ENCODE peak calls at places on chromosomes 2 and 18, in four cellular contexts. A is activated effector memory CD4-positive, alpha-beta T cell treated with anti-CD3 and anti-CD28 coated beads, Interleukin-2, amount 50 U/mL, for 16 hours; G is SK-N-MC; V is COR-L47. J is an unnamed sample.

GRCh38 chr2:113818382-113818951 is 62.0 kb upstream of the SLC35F5 start:
- DNase-seq in A (no peak), G (no peak), V (no peak), J (no peak)

GRCh38 chr2:227570615-227571014 is 28.1 kb upstream of the SCYGR2 start:
- DNase-seq in A (no peak), G (no peak), V (no peak), J (no peak)

GRCh38 chr2:240217431-240218301 is 77.2 kb upstream of the OTOS start:
- DNase-seq in A (peak), G (no peak), V (no peak), J (peak)

GRCh38 chr2:219689676-219690628 is 62.5 kb downstream of the SLC4A3 start:
- DNase-seq in A (no peak), G (peak), V (peak), J (no peak)

GRCh38 chr18:61731169-61731568 is 161.6 kb downstream of the RNF152 start:
- DNase-seq in A (no peak), G (no peak), V (no peak), J (no peak)

GRCh38 chr2:239892480-239893235 is 132.5 kb downstream of the NDUFA10 start:
- DNase-seq in A (peak), G (no peak), V (no peak), J (peak)

GRCh38 chr2:120454993-120455789 is 109.3 kb downstream of the INHBB start:
- DNase-seq in A (no peak), G (no peak), V (no peak), J (no peak)

GRCh38 chr2:140506606-140507005 is 1624.2 kb downstream of the LRP1B start:
- DNase-seq in A (no peak), G (no peak), V (no peak), J (no peak)

GRCh38 chr2:86791574-86791973 is 861 bp upstream of the CD8A start:
- DNase-seq in A (no peak), G (no peak), V (no peak), J (no peak)

GRCh38 chr18:48342588-48342987 is 66.6 kb downstream of the ZBTB7C start:
- DNase-seq in A (no peak), G (no peak), V (peak), J (no peak)

J was measured in osteocyte.